ENCODE peak calls at places on chromosomes 13 and 19, in five cellular contexts. Z is GM12892, N is HepG2, T is H1, U is K562. V is an unnamed sample.

GRCh38 chr13:93004919-93005318 is 221.7 kb upstream of the GPC6 start:
- DNase-seq in Z (no peak), N (peak), T (peak), U (no peak), V (no peak)

GRCh38 chr13:67314405-67314804 is 84.3 kb upstream of the PCDH9 start:
- DNase-seq in Z (no peak), N (no peak), T (no peak), U (no peak), V (no peak)

GRCh38 chr13:79079351-79079839 is 326.7 kb downstream of the RBM26 start:
- DNase-seq in Z (no peak), N (no peak), T (no peak), U (no peak), V (no peak)

GRCh38 chr19:18373892-18374629 is 11.9 kb upstream of the GDF15 start:
- DNase-seq in Z (peak), N (peak), T (peak), U (peak), V (peak)

GRCh38 chr19:17530586-17530985 is 19.1 kb downstream of the PGLS start:
- DNase-seq in Z (no peak), N (peak), T (no peak), U (no peak), V (no peak)

GRCh38 chr19:19043481-19043880 is 10.1 kb downstream of the ARMC6 start:
- DNase-seq in Z (no peak), N (no peak), T (no peak), U (no peak), V (no peak)

GRCh38 chr19:17020823-17021222 is 5.8 kb downstream of the CPAMD8 start:
- DNase-seq in Z (no peak), N (no peak), T (no peak), U (peak), V (no peak)

GRCh38 chr19:42553292-42554045 is 25.2 kb upstream of the CEACAM1 start:
- DNase-seq in Z (no peak), N (peak), T (no peak), U (no peak), V (no peak)

GRCh38 chr19:51456541-51457290 is 1.5 kb downstream of the SIGLEC8 start:
- DNase-seq in Z (no peak), N (no peak), T (no peak), U (no peak), V (no peak)

GRCh38 chr13:59673301-59673700 is 490.4 kb downstream of the DIAPH3 start:
- DNase-seq in Z (no peak), N (no peak), T (no peak), U (no peak), V (no peak)

GRCh38 chr19:17209126-17210036 is 5.8 kb upstream of the USE1 start:
- DNase-seq in Z (peak), N (no peak), T (peak), U (peak), V (peak)

GRCh38 chr19:46368116-46368515 is 21.2 kb downstream of the PPP5C start:
- DNase-seq in Z (no peak), N (no peak), T (no peak), U (no peak), V (no peak)

GRCh38 chr19:16804176-16804575 is 25.0 kb upstream of the SIN3B start:
- DNase-seq in Z (no peak), N (no peak), T (no peak), U (no peak), V (no peak)

GRCh38 chr13:37995052-37995451 is 125.5 kb upstream of the TRPC4 start:
- DNase-seq in Z (no peak), N (no peak), T (no peak), U (no peak), V (no peak)

GRCh38 chr13:99811067-99811715 is 160.4 kb downstream of the ZIC5 start:
- DNase-seq in Z (no peak), N (no peak), T (no peak), U (no peak), V (no peak)

GRCh38 chr13:79309690-79310089 is 96.4 kb downstream of the RBM26 start:
- DNase-seq in Z (no peak), N (no peak), T (no peak), U (no peak), V (no peak)

GRCh38 chr19:13961826-13962737 is 9.8 kb downstream of the DCAF15 start:
- DNase-seq in Z (no peak), N (no peak), T (no peak), U (no peak), V (no peak)

GRCh38 chr19:56837492-56837891 is 3.0 kb downstream of the PEG3 start:
- DNase-seq in Z (no peak), N (peak), T (no peak), U (no peak), V (no peak)

GRCh38 chr13:50617134-50617721 is 226.3 kb downstream of the DLEU7 start:
- DNase-seq in Z (no peak), N (no peak), T (no peak), U (no peak), V (no peak)

GRCh38 chr13:74203576-74203975 is 69.4 kb upstream of the KLF12 start:
- DNase-seq in Z (no peak), N (no peak), T (no peak), U (no peak), V (no peak)

GRCh38 chr13:29935309-29935981 is 85.0 kb upstream of the UBL3 start:
- DNase-seq in Z (peak), N (no peak), T (no peak), U (no peak), V (peak)

GRCh38 chr19:17333611-17334413 is 843 bp downstream of the ANO8 start:
- DNase-seq in Z (peak), N (no peak), T (no peak), U (peak), V (peak)

GRCh38 chr19:36547001-36547732 is 19.1 kb upstream of the ZNF260 start:
- DNase-seq in Z (no peak), N (no peak), T (no peak), U (peak), V (no peak)

GRCh38 chr13:43193789-43194188 is 170.4 kb downstream of the DNAJC15 start:
- DNase-seq in Z (no peak), N (no peak), T (no peak), U (no peak), V (no peak)

GRCh38 chr13:102770435-102770834 is 3.2 kb downstream of the TEX30 start:
- DNase-seq in Z (no peak), N (peak), T (no peak), U (no peak), V (no peak)

GRCh38 chr13:67296511-67296910 is 66.4 kb upstream of the PCDH9 start:
- DNase-seq in Z (no peak), N (no peak), T (no peak), U (no peak), V (no peak)

GRCh38 chr19:41351339-41352245 is 2.1 kb downstream of the TGFB1 start:
- DNase-seq in Z (peak), N (no peak), T (no peak), U (peak), V (peak)
- TF ChIP-seq POLR2A in Z (peak), N (no peak), T (no peak), U (no peak), V (peak)

DNA sequence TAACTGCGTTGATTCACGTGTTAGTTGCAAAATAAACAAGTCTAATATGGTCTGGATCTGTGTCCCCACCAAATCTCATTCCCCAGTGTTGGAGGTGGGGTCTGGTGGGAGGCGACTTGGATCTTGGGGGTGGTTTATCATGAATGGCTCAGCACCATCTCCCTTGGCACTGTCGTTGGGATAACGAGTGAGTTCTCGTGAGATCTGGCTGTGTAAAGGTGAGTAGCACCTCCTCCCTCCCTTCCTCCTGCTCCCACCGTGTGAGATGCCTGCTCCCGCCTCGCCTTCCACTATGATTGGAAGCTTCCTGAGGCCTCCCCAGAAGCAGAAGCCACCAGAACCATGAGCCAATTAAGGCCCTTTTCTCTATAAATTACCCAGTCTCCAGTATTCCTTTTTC is 4.8 kb downstream of the PEAK3 start:
- DNase-seq in Z (no peak), N (no peak), T (no peak), U (no peak), V (no peak)
- TF ChIP-seq TAF1 in Z (no peak), N (no peak), T (no peak), U (no peak), V (no peak)

GRCh38 chr19:45163751-45164150 is 3.0 kb upstream of the NKPD1 start:
- DNase-seq in Z (no peak), N (no peak), T (no peak), U (no peak), V (no peak)

GRCh38 chr19:45163156-45163555 is 2.4 kb upstream of the NKPD1 start:
- DNase-seq in Z (no peak), N (no peak), T (no peak), U (no peak), V (no peak)

GRCh38 chr19:45162464-45163143 is 1.8 kb upstream of the NKPD1 start:
- DNase-seq in Z (no peak), N (no peak), T (no peak), U (no peak), V (no peak)

GRCh38 chr19:45166723-45167252 is 6.0 kb upstream of the NKPD1 start:
- DNase-seq in Z (no peak), N (peak), T (no peak), U (no peak), V (no peak)

DNA sequence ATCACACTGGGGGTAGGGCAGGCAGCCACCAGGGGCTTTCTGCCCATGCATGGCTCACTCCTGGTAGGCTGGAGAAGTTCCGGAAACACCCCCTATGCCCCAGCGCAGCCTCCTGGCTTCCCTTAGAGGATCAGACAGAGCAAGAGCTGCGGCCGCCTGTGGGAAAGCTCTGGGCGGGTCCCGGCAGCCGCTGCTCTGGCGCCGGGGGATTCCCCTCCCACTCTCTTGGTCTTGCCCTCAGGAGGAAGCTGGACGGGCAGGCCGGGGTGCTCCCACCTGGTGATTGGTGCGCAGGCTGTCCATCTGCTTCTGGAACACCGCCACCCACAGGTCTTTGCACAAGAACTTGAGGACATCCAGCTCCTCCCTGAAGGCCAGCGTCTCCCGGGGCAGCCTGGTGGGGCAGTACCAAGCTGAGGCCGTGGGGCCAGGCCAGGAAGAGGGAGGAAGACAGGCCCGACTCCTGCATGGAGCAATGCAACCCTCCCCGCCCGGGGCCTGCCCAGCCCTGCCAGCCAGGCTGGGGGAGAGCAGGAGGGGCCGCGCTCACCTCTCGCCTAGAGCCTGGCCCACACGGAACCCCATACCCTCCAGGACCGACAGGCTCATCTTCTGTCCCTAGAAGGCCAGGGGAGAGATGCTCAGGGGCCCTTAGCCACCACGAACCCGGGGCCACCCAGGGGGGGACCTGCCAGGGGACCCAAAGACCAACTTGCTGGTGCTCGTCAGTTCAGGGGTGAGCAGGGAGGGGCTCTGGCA is 4.0 kb upstream of the NKPD1 start:
- DNase-seq in Z (peak), N (peak), T (peak), U (peak), V (peak)
- TF ChIP-seq POLR2A in Z (no peak), N (no peak), T (no peak), U (no peak), V (no peak)

DNA sequence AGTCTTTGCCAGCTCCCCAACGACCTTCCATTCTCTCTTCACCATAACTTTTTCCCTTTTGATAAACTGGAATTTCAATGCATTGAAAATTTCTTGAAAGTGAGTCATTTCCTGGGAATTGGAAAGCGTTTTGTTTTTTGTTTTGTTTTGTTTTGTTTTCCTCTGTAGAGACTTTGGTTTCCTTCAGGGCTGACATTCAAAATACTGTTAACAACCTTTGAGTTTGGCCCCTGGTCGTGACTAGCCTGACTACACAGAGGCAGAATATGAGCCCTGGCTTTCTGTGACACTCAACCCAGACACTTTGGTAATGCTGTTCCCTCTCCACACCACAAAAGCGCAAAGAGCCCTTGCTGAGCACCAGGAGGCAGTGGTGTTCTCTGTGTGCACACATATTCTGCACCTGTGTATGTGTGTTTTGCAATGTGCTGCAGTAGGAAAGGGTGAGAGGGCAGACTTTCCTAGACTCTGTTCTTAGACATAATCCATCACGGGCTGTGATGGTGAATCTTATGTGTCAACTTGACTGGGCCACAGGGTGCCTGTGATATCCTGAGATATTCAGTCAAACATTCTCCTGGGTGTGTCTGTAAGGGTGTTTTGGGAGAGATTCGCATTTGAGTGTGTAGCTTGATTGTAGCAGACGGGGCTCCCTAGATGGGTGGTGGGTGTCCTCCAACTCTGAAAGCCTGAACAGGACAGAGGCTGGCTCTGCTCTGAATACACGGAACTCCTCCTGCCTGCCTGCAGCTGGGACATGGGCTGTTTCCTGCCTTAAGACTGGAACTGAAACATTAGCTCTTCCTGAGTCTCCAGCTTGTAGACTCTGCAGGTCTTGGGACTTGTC is 29.5 kb upstream of the ANKRD10 start:
- DNase-seq in Z (no peak), N (peak), T (no peak), U (peak), V (peak)
- TF ChIP-seq TAF1 in Z (no peak), N (no peak), T (no peak), U (no peak), V (no peak)

GRCh38 chr19:11738746-11739620 is at the start of gene ZNF823:
- DNase-seq in Z (peak), N (peak), T (peak), U (peak), V (peak)
- TF ChIP-seq POLR2A in Z (peak), N (peak), T (peak), U (peak), V (no peak)

DNA sequence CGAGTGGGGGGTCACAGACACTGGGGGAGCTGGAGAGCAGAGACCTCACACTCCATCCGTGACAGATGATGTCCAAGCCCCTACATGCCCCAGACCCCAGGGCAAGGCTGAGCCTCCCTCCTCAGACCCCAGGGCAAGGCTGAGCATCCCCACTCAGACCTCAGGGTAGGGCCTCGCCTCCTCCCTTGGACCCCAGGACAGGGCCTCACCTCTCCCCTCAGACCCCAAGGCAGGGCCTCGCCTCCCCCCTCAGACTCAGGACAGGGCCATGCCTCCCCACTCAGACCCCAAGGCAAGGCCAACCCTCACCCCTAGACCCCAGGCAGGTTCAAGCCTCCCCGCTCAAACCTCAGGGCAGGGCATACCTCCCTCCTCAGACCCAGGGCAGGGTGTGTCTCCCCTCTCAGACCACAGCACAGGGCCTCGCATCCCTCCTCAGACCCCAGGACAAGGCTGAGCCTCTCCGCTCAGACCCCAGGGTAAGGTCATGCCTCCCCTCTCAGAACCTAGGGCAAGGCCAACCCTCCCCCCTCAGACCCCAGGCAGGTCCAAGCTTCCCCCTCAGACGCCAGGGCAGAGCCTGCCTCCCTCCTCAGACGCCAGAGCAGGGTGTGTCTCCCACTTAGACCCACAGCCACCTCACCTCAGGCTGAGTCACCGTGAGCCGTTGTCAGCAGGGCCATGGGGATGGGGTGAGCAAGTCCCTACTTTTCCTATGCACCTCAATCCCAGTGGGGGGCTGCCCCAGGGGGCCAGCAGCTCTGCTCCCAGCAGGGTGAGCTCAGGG is 1.7 kb upstream of the S1PR4 start:
- DNase-seq in Z (no peak), N (no peak), T (no peak), U (peak), V (no peak)
- TF ChIP-seq TAF1 in Z (no peak), N (no peak), T (no peak), U (peak), V (no peak)

GRCh38 chr19:40603719-40604646 is 2.8 kb downstream of the LTBP4 start:
- DNase-seq in Z (peak), N (peak), T (peak), U (peak), V (peak)
- TF ChIP-seq POLR2A in Z (no peak), N (no peak), T (no peak), U (no peak), V (no peak)